ENCODE peak calls at places on chromosomes 11 and 22, in nine cellular contexts. K, H, P, I, Q, G, X, S and O are unnamed samples.

GRCh38 chr11:83166193-83166866 is 9.4 kb downstream of the PCF11 start:
- DNase-seq in K (no peak), H (no peak), P (no peak), I (no peak), Q (no peak), G (no peak), X (no peak), S (no peak), O (no peak)

GRCh38 chr11:28566643-28567042 is 458.5 kb downstream of the METTL15 start:
- DNase-seq in K (no peak), H (no peak), P (peak), I (peak), Q (no peak), G (peak), X (peak), S (no peak), O (no peak)

GRCh38 chr11:113546757-113547507 is 71.7 kb upstream of the DRD2 start:
- DNase-seq in K (no peak), H (no peak), P (no peak), I (peak), Q (no peak), G (peak), X (peak), S (no peak), O (no peak)

GRCh38 chr11:15563054-15563453 is 448.3 kb downstream of the INSC start:
- DNase-seq in K (no peak), H (no peak), P (no peak), I (no peak), Q (no peak), G (no peak), X (no peak), S (no peak), O (no peak)

GRCh38 chr11:33445761-33446161 is 188.6 kb downstream of the HIPK3 start:
- DNase-seq in K (no peak), H (no peak), P (no peak), I (peak), Q (peak), G (no peak), X (no peak), S (peak), O (no peak)

GRCh38 chr11:59429924-59430516 is 3.8 kb upstream of the OR5A2 start:
- DNase-seq in K (peak), H (peak), P (peak), I (peak), Q (peak), G (peak), X (peak), S (peak), O (peak)

GRCh38 chr11:70091651-70092050 is 13.5 kb downstream of the ANO1 start:
- DNase-seq in K (no peak), H (no peak), P (no peak), I (no peak), Q (no peak), G (no peak), X (no peak), S (no peak), O (no peak)

GRCh38 chr22:30982501-30982900 is 13.4 kb downstream of the TUG1 start:
- DNase-seq in K (no peak), H (no peak), P (no peak), I (no peak), Q (no peak), G (no peak), X (no peak), S (no peak), O (no peak)

GRCh38 chr11:117866526-117866925 is 9.9 kb downstream of the FXYD6 start:
- DNase-seq in K (no peak), H (no peak), P (no peak), I (no peak), Q (no peak), G (no peak), X (no peak), S (no peak), O (no peak)

GRCh38 chr11:117999354-117999993 is 13.3 kb downstream of the IL10RA start:
- DNase-seq in K (no peak), H (no peak), P (no peak), I (no peak), Q (no peak), G (no peak), X (no peak), S (no peak), O (no peak)

GRCh38 chr11:71425851-71426250 is 22.3 kb downstream of the DHCR7 start:
- DNase-seq in K (no peak), H (no peak), P (no peak), I (no peak), Q (peak), G (no peak), X (no peak), S (peak), O (peak)

GRCh38 chr11:69475866-69476714 is 5.4 kb upstream of the LINC01488 start:
- DNase-seq in K (no peak), H (no peak), P (no peak), I (no peak), Q (no peak), G (no peak), X (no peak), S (no peak), O (no peak)

GRCh38 chr11:84922836-84923235 is 704.3 kb downstream of the DLG2 start:
- DNase-seq in K (no peak), H (no peak), P (no peak), I (no peak), Q (no peak), G (no peak), X (no peak), S (no peak), O (no peak)

GRCh38 chr22:42651134-42651533 is 1.9 kb upstream of the CYB5R3 start:
- DNase-seq in K (no peak), H (no peak), P (peak), I (peak), Q (no peak), G (no peak), X (no peak), S (peak), O (no peak)

DNA sequence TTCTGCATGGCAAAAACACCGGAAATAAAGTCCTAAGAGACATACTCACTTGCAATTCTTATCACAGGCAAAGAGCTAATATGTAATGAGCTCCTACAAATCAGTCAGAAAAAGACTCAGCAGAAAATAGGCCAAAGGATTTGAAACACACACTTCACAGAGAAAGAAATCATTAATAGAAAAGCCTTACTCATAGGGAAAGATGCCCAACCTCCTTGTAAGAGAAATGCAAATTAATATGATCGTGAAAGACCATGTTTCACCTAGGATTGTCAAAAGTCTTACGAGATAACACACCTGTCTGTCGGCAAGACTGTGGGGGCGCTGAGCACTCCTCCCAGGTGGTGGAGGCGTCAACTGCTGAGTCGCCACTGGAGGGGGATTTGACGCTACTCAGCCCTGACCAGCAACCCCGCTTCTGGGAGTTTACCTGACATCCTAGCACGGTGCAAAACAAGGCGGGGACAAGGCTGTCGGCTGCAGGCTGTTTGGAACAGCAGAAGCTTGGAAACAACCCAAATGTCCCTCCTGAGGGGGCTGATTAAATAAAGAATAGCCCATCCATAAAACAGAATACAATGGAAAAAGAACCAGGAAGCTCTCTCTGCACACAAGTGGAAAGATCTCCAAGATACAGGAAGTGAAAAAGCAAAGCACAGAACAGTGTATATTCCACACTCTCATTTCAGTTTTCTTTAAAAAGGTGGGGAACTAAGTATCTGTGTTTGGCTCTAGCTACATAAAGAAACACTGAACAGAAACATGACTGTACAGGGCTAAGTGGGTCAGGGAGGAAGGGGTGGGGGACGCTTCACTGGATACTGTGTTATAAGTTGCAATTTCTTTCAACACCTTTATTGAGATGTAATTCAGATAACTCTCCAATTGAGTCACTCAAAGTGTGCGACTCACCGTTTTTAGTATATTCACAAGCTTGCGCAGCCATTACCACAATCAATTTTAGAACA is 11.5 kb downstream of the CSNK1E start:
- DNase-seq in K (peak), H (peak), P (no peak), I (peak), Q (peak), G (no peak), X (peak), S (peak), O (no peak)
- H3K4me3 ChIP-seq in K (peak), H (peak), P (no peak), I (no peak), Q (peak), G (no peak), X (no peak), S (peak), O (no peak)

GRCh38 chr11:68298659-68299516 is 13.5 kb upstream of the LRP5 start:
- DNase-seq in K (no peak), H (no peak), P (no peak), I (no peak), Q (no peak), G (no peak), X (no peak), S (no peak), O (no peak)

GRCh38 chr11:68297494-68297811 is 14.9 kb upstream of the LRP5 start:
- DNase-seq in K (no peak), H (no peak), P (no peak), I (no peak), Q (no peak), G (no peak), X (no peak), S (no peak), O (no peak)

GRCh38 chr11:68302256-68303054 is 9.9 kb upstream of the LRP5 start:
- DNase-seq in K (no peak), H (no peak), P (no peak), I (peak), Q (no peak), G (no peak), X (peak), S (peak), O (no peak)

GRCh38 chr11:68297812-68298658 is 14.4 kb upstream of the LRP5 start:
- DNase-seq in K (peak), H (peak), P (peak), I (no peak), Q (peak), G (peak), X (peak), S (peak), O (no peak)

GRCh38 chr11:68300076-68300830 is 12.1 kb upstream of the LRP5 start:
- DNase-seq in K (no peak), H (no peak), P (no peak), I (no peak), Q (no peak), G (no peak), X (no peak), S (no peak), O (no peak)
- TF ChIP-seq CTCF in K (no peak), H (no peak), P (no peak), I (no peak), Q (peak), G (no peak), X (no peak), S (no peak), O (no peak)

GRCh38 chr22:48827904-48828555 is 999.6 kb downstream of the BRD1 start:
- DNase-seq in K (no peak), H (no peak), P (no peak), I (no peak), Q (no peak), G (no peak), X (no peak), S (no peak), O (no peak)
- H3K4me3 ChIP-seq in K (no peak), H (no peak), P (no peak), I (no peak), Q (no peak), G (no peak), X (no peak), S (no peak), O (no peak)

DNA sequence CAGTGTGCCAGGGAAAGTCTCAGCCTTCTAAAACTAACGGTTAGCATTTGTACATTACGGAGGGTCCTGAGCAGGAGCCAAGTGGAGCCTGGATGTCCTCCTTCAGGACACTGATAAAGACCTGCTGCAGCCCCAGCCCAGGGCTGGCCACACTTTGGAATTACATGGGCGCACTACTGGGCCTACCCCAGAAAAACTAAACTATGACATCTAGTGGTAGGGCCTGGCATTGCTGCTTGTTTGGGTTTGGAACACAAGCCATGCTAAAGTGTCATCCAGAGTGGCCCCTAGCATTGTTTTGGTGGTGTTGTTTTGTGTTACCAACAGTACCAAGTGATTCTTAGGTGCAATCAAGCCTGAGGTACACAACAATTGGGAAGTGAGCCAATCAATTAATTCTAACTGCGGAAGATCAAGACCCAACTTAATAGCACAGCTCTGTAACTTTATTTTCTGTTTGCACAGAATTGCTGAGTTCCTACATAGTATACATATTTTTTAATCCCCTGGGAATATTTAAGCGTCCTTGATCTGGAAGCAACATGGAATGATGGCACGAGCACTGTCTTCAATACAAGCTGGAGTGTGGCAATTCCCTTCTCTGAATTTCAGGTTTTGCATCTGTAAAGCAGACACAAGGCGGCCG is 340.7 kb downstream of the LARGE1 start:
- DNase-seq in K (peak), H (no peak), P (peak), I (peak), Q (peak), G (peak), X (peak), S (no peak), O (peak)
- TF ChIP-seq CTCF in K (peak), H (peak), P (peak), I (peak), Q (peak), G (peak), X (peak), S (peak), O (peak)

DNA sequence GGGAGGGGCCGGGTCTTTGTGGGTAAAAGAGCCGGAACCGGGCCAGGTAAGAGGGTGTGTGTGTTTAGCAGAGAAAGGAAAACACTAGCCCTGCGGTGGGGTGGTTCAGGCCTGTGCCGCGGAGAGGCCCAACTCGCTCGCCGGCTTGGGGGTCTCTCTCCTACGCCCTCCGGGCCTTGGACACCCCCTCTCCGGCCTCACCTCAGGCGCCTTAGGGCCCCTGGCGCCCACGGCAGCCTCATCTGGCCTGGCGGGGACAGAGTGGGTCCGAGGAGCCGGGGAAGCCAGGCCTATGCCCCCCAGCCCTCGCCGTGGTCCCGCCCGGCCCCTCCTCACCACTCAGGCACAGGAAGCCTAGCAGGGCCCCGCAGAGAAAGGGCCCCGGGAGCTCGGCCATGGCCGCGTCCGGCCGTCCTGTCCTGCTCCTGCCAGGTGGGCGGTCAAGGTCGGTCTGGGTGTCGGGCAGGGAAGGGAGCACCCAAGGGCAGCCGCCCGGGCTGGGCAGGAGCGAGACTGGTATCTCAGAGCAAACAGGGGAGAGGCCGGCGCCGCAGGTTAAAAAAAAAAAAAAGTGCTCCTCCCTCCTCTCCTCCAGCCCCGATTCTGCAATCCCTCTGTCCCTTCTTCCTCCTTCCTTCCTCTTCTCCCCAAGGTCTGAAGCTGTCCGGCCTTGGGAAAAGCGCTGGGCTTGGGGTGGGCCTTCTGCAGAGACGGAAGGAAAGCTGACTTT is at the start of gene VSIG2:
- DNase-seq in K (no peak), H (no peak), P (no peak), I (no peak), Q (no peak), G (no peak), X (no peak), S (no peak), O (no peak)
- H3K4me3 ChIP-seq in K (no peak), H (no peak), P (no peak), I (no peak), Q (no peak), G (no peak), X (no peak), S (peak), O (no peak)

DNA sequence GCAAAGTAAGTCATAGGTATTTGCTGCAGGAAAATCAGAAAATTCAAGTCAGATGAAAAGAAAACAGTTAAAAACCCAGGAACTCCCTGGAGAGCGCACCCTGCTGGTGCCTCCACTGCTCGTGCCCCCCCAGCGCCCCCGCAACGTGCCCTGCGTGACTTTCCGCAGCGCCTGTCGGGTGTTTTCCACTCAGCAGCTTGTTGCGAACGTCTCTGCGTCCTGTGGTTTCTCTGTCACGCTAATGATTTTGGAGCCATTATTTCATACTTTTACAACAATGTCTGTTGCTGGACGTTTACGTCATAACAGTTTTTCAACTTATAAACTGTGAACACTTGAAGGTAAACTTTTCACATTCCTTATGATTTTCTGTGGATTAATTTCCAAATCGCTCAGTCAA is 5.0 kb downstream of the CRELD2 start:
- DNase-seq in K (peak), H (peak), P (no peak), I (no peak), Q (no peak), G (no peak), X (no peak), S (no peak), O (no peak)
- TF ChIP-seq CTCF in K (peak), H (peak), P (no peak), I (no peak), Q (peak), G (peak), X (peak), S (peak), O (no peak)

DNA sequence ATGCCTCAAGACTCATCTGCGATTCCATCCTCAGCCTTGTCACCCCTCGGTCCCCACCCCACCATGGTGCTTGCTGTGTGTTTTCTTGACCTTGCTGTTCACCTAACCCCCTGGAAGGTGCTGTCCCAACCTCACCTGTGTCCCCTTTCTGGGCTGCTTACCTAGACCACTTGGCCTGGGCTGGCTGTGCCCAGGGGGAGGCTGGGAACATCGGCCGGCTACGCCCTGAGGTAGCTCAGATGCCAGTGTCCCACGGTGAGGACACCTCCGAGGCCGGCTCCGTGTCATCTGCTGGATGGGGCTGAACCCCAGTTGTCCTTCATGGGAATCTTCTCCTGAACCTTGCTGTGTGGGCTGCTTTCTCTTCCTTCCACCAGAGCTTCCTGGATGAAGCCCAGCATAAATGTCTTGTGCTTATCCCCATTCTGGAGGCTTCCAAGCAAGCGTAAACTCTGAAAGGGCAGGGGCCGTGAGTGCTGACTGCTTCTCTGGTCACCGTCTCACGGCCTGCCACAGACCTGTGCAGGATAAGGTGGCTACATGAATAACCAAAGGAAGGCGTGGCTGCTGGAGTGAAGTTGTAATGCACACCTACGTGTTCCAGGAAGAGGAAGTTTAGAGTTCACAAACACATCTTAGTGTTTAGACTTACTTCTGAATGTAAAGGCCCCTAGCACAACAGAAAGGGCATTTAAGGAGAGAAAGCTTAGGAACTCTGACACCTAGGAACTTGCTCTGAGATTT is 724.3 kb downstream of the TBC1D22A start:
- DNase-seq in K (no peak), H (no peak), P (no peak), I (no peak), Q (no peak), G (no peak), X (no peak), S (no peak), O (no peak)
- H3K4me3 ChIP-seq in K (no peak), H (no peak), P (no peak), I (no peak), Q (no peak), G (no peak), X (no peak), S (no peak), O (no peak)

GRCh38 chr11:107453594-107454286 is 3.9 kb downstream of the CWF19L2 start:
- DNase-seq in K (no peak), H (no peak), P (no peak), I (no peak), Q (no peak), G (no peak), X (no peak), S (no peak), O (no peak)

GRCh38 chr11:107457205-107457557 is 444 bp downstream of the CWF19L2 start:
- DNase-seq in K (peak), H (peak), P (peak), I (no peak), Q (peak), G (no peak), X (no peak), S (no peak), O (no peak)

DNA sequence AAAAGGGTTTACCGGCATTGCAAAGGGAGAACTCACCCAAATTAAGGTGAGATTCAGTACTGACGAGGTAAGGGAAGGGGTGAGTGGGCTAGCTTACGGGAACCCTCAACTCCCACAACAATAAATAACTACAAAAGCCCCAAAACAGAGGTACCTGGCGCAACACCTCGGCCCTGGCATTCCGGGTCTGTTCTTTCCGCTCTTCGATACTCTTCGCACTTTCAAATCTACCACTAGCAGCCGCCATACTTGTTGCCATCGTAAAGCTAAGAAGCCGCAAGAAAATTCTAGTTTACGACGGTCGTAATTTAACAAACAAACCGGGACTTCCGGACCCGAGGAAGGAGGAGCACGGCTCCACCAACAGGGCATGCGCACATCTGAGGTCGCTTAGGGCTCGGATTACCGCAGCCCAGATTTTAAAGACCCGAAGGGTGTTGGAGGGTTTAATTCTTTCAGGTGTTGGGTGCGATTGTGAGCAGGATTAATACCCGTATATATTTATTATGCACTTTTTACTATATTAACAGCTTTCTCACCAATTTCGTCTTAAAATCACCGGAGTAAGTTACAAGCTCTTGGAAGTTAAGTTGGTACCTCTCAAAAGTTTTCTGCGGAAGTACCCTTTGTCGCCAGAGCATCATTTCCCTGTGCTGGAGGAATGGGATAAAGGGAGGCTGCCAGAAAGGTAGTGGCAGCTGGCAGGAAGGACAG is at the start of gene CWF19L2:
- DNase-seq in K (peak), H (peak), P (peak), I (peak), Q (peak), G (peak), X (peak), S (peak), O (peak)
- TF ChIP-seq CTCF in K (no peak), H (no peak), P (no peak), I (no peak), Q (peak), G (no peak), X (no peak), S (no peak), O (no peak)